ENCODE peak calls at places on chromosomes 12 and 14, in five cellular contexts. N is CD4-positive, alpha-beta T cell; Y is tibial artery; E is ascending aorta; F is PC-9. P is an unnamed sample.

GRCh38 chr14:71452535-71452934 is 479.7 kb upstream of the RGS6 start:
- DNase-seq in F (no peak), Y (no peak), E (no peak), N (no peak), P (no peak)

GRCh38 chr12:43737646-43738045 is 20.9 kb downstream of the PUS7L start:
- DNase-seq in F (no peak), N (no peak), Y (no peak), E (no peak), P (no peak)

GRCh38 chr14:101001311-101002069 is 98.0 kb upstream of the RTL1 start:
- DNase-seq in F (no peak), E (no peak), Y (no peak), N (no peak), P (no peak)

GRCh38 chr14:90397401-90398314 is 829 bp downstream of the CALM1 start:
- DNase-seq in E (peak; percentile 76), N (peak; percentile 53), F (no peak), Y (peak; percentile 38), P (peak; percentile 37)

GRCh38 chr12:25254271-25254880 is 3.6 kb upstream of the KRAS start:
- DNase-seq in N (no peak), E (no peak), Y (no peak), F (no peak), P (no peak)

GRCh38 chr14:22976620-22977433 is 5.5 kb downstream of the AJUBA start:
- DNase-seq in Y (no peak), F (peak; percentile 55), N (no peak), E (no peak), P (peak; percentile 45)

GRCh38 chr12:76764856-76765255 is 941 bp downstream of the ZDHHC17 start:
- DNase-seq in N (no peak), E (no peak), F (no peak), Y (no peak), P (no peak)

GRCh38 chr14:100872241-100872640 is 31.3 kb downstream of the RTL1 start:
- DNase-seq in F (no peak), E (no peak), Y (no peak), N (no peak), P (no peak)

GRCh38 chr12:116454076-116454475 is 105.1 kb upstream of the MAP1LC3B2 start:
- DNase-seq in Y (no peak), E (no peak), N (no peak), F (no peak), P (no peak)

GRCh38 chr12:30806989-30807694 is 52.4 kb upstream of the CAPRIN2 start:
- DNase-seq in N (no peak), Y (no peak), F (peak; percentile 50), E (no peak), P (peak; percentile 48)
- H3K27ac ChIP-seq in N (no peak overlapping the region), Y (no peak overlapping the region), F (no peak overlapping the region), E (no peak overlapping the region), P (no peak overlapping the region)

GRCh38 chr14:68979021-68979721 is at the start of gene ACTN1:
- DNase-seq in E (peak; percentile 98), N (peak; percentile 54), F (peak; percentile 95), Y (peak; percentile 96), P (peak; percentile 96)
- H3K27ac ChIP-seq in E (peak within 1 kb of the TSS; percentile 99), N (peak within 1 kb of the TSS; percentile 78), F (peak within 1 kb of the TSS; percentile 93), Y (peak within 1 kb of the TSS; percentile 97), P (peak within 1 kb of the TSS; percentile 92)

GRCh38 chr12:58787021-58787760 is 133.1 kb downstream of the LRIG3 start:
- DNase-seq in F (no peak), Y (no peak), N (no peak), E (no peak), P (no peak)
- H3K27ac ChIP-seq in F (no peak overlapping the region), Y (no peak overlapping the region), N (no peak overlapping the region), E (no peak overlapping the region), P (no peak overlapping the region)

DNA sequence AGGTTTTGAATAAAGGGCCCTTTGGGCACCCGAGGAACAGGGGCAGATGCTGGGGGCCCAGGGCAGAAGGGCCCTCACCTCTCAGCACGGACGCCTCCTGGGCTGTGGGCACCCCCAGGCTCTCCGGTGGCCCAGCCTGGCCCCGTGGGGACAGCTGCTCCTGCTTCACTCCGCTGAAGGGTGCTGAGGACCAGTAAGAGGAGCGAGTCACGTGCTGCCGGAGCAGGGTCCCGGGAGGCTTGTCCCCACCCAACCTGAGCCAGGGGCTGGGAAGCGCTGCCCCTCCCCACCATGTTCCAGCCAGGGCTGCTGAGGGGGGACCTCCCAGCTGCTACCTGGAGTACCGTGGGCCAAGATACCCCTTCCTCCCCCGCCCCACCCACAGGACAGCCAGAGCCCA is 59.5 kb downstream of the RFLNA start:
- DNase-seq in N (no peak), Y (no peak), F (no peak), E (no peak), P (no peak)
- H3K27ac ChIP-seq in N (no peak overlapping the region), Y (no peak overlapping the region), F (no peak overlapping the region), E (no peak overlapping the region), P (no peak overlapping the region)